ENCODE peak calls at places on chromosome X, in four cellular contexts. One of them, this sample, is unnamed.

GRCh38 chrX:25020391-25021131 is 4.8 kb upstream of the ARX start:
- DNase-seq in cardiac muscle cell: peak; percentile 18
- DNase-seq in AG04450: no peak
- DNase-seq in cardiac fibroblast: no peak
- DNase-seq in this sample: no peak

GRCh38 chrX:43836435-43837184 is 45.6 kb downstream of the MAOB start:
- DNase-seq in cardiac muscle cell: peak; percentile 40
- DNase-seq in AG04450: peak; percentile 2
- DNase-seq in cardiac fibroblast: peak; percentile 38
- DNase-seq in this sample: peak; percentile 31

GRCh38 chrX:106917830-106918500 is 2.2 kb upstream of the CLDN2 start:
- DNase-seq in AG04450: no peak
- DNase-seq in cardiac fibroblast: peak; percentile 79
- DNase-seq in cardiac muscle cell: peak; percentile 80
- DNase-seq in this sample: peak; percentile 82

GRCh38 chrX:69231903-69232302 is 66.7 kb upstream of the PJA1 start:
- DNase-seq in AG04450: no peak
- DNase-seq in cardiac fibroblast: no peak
- DNase-seq in cardiac muscle cell: no peak
- DNase-seq in this sample: peak; percentile 67

GRCh38 chrX:40418413-40419195 is 162.2 kb upstream of the ATP6AP2 start:
- DNase-seq in cardiac muscle cell: no peak
- DNase-seq in AG04450: no peak
- DNase-seq in cardiac fibroblast: no peak
- DNase-seq in this sample: peak; percentile 64

GRCh38 chrX:109345866-109346265 is 136.0 kb downstream of the GUCY2F start:
- DNase-seq in cardiac muscle cell: peak; percentile 28
- DNase-seq in cardiac fibroblast: peak; percentile 26
- DNase-seq in AG04450: no peak
- DNase-seq in this sample: no peak

GRCh38 chrX:105323951-105324350 is 103.5 kb upstream of the TEX13A start:
- DNase-seq in cardiac fibroblast: no peak
- DNase-seq in cardiac muscle cell: peak; percentile 10
- DNase-seq in AG04450: no peak
- DNase-seq in this sample: peak; percentile 79

GRCh38 chrX:19392078-19392477 is 48.4 kb downstream of the PDHA1 start:
- DNase-seq in cardiac muscle cell: no peak
- DNase-seq in AG04450: no peak
- DNase-seq in cardiac fibroblast: no peak
- DNase-seq in this sample: no peak

GRCh38 chrX:25278341-25278740 is 262.6 kb upstream of the ARX start:
- DNase-seq in cardiac muscle cell: no peak
- DNase-seq in AG04450: no peak
- DNase-seq in cardiac fibroblast: no peak
- DNase-seq in this sample: no peak

GRCh38 chrX:141405878-141406492 is 163.7 kb upstream of the SPANXC start:
- DNase-seq in cardiac muscle cell: peak; percentile 71
- DNase-seq in cardiac fibroblast: peak; percentile 40
- DNase-seq in AG04450: peak; percentile 55
- DNase-seq in this sample: peak; percentile 81

GRCh38 chrX:8565729-8566128 is 101.1 kb downstream of the VCX3B start:
- DNase-seq in AG04450: no peak
- DNase-seq in cardiac muscle cell: no peak
- DNase-seq in cardiac fibroblast: no peak
- DNase-seq in this sample: no peak

GRCh38 chrX:140918398-140919043 is 83.9 kb upstream of the SPANXB1 start:
- DNase-seq in cardiac muscle cell: peak; percentile 82
- DNase-seq in cardiac fibroblast: peak; percentile 81
- DNase-seq in AG04450: peak; percentile 8
- DNase-seq in this sample: peak; percentile 64

GRCh38 chrX:110315541-110315940 is 2.3 kb downstream of the AMMECR1 start:
- DNase-seq in cardiac fibroblast: peak; percentile 44
- DNase-seq in AG04450: no peak
- DNase-seq in cardiac muscle cell: peak; percentile 19
- DNase-seq in this sample: no peak

GRCh38 chrX:65745992-65746391 is 78.5 kb downstream of the MSN start:
- DNase-seq in cardiac fibroblast: peak; percentile 6
- DNase-seq in AG04450: no peak
- DNase-seq in cardiac muscle cell: peak; percentile 22
- DNase-seq in this sample: peak; percentile 24

GRCh38 chrX:151741606-151742005 is 7.1 kb downstream of the CNGA2 start:
- DNase-seq in AG04450: no peak
- DNase-seq in cardiac muscle cell: no peak
- DNase-seq in cardiac fibroblast: no peak
- DNase-seq in this sample: no peak
- TF ChIP-seq CTCF in AG04450: no peak
- TF ChIP-seq CTCF in cardiac muscle cell: no peak
- TF ChIP-seq CTCF in cardiac fibroblast: no peak
- TF ChIP-seq CTCF in this sample: no peak

GRCh38 chrX:20665441-20665840 is 398.7 kb upstream of the RPS6KA3 start:
- DNase-seq in cardiac muscle cell: no peak
- DNase-seq in cardiac fibroblast: no peak
- DNase-seq in AG04450: no peak
- DNase-seq in this sample: no peak
- H3K4me3 ChIP-seq in cardiac muscle cell: no peak overlapping the region
- H3K4me3 ChIP-seq in cardiac fibroblast: no peak overlapping the region
- H3K4me3 ChIP-seq in AG04450: no peak overlapping the region
- H3K4me3 ChIP-seq in this sample: no peak overlapping the region

GRCh38 chrX:6371353-6371752 is 142.7 kb upstream of the NLGN4X start:
- DNase-seq in cardiac fibroblast: no peak
- DNase-seq in AG04450: no peak
- DNase-seq in cardiac muscle cell: no peak
- DNase-seq in this sample: no peak
- TF ChIP-seq CTCF in cardiac fibroblast: no peak
- TF ChIP-seq CTCF in AG04450: no peak
- TF ChIP-seq CTCF in cardiac muscle cell: no peak
- TF ChIP-seq CTCF in this sample: no peak

DNA sequence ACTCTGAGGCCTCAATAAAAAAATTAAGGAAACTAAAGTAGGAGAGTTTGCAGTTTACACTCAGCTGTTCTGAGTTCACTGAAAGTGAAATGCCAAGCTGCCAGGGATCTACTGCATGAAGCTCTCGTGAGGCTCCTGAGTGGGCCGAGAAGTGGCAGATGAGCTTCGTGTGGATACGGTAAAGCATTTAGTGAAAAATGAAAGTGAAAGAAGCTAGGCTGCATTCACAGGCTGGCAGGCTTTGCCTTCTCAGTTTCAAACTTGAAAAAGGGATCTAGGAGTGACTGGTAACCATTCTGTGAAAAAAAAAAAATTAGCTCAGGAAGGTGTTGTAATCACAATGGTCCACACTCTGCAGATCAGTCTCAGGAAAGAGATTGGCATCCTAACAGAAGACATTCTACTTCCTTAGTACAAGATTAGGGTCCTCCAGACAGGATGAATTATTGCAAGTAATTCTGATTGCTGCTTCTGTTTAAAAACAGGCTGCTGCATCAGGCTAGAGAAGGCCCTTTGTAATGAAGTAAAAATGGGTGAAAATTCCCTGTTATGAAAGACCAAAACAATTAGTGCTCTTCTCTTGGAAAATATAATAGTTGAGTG is 679.9 kb downstream of the RPA4 start:
- DNase-seq in cardiac muscle cell: peak; percentile 79
- DNase-seq in cardiac fibroblast: peak; percentile 73
- DNase-seq in AG04450: peak; percentile 13
- DNase-seq in this sample: peak; percentile 21
- H3K4me3 ChIP-seq in cardiac muscle cell: no peak overlapping the region
- H3K4me3 ChIP-seq in cardiac fibroblast: peak overlapping the region; percentile 13
- H3K4me3 ChIP-seq in AG04450: peak overlapping the region; percentile 34
- H3K4me3 ChIP-seq in this sample: no peak overlapping the region

GRCh38 chrX:134419784-134420183 is 40.2 kb upstream of the HPRT1 start:
- DNase-seq in AG04450: no peak
- DNase-seq in cardiac fibroblast: no peak
- DNase-seq in cardiac muscle cell: no peak
- DNase-seq in this sample: no peak

GRCh38 chrX:134426285-134426684 is 33.7 kb upstream of the HPRT1 start:
- DNase-seq in cardiac muscle cell: no peak
- DNase-seq in cardiac fibroblast: no peak
- DNase-seq in AG04450: no peak
- DNase-seq in this sample: no peak

GRCh38 chrX:134418317-134419113 is 41.5 kb upstream of the HPRT1 start:
- DNase-seq in cardiac muscle cell: no peak
- DNase-seq in AG04450: no peak
- DNase-seq in cardiac fibroblast: no peak
- DNase-seq in this sample: no peak

DNA sequence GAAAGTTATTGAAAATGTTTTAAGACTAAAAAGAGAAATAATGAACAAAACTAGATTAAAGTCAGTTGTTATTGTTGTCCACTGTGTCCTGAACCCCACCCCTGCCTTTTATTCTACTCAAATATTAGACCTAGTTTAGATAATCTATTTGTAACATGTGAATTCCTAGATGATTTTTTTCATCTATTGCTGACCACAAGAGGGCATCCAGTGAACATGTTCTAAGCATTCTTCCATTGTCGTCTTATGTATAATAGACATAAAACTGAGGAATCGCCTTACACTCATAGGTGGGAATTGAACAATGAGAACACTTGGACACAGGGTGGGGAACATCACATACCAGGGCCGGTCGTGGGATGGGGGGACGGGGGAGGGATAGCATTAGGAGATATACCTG is 36.4 kb upstream of the HPRT1 start:
- DNase-seq in AG04450: no peak
- DNase-seq in cardiac muscle cell: peak; percentile 50
- DNase-seq in cardiac fibroblast: peak; percentile 51
- DNase-seq in this sample: peak; percentile 28
- TF ChIP-seq CTCF in AG04450: peak; percentile 45
- TF ChIP-seq CTCF in cardiac muscle cell: peak; percentile 41
- TF ChIP-seq CTCF in cardiac fibroblast: peak; percentile 16
- TF ChIP-seq CTCF in this sample: peak; percentile 41